ENCODE peak calls at places on chromosomes 16 and 17, in nine cellular contexts. One of them, this sample, is unnamed.

GRCh38 chr16:77399066-77399465 is 35.8 kb downstream of the ADAMTS18 start:
- DNase-seq in pulmonary artery endothelial cell: no peak
- DNase-seq in mucosa of descending colon: no peak
- DNase-seq in NCI-H1436: no peak
- DNase-seq in activated CD4-positive, alpha-beta T cell treated with anti-CD3 and anti-CD28 coated beads, Interleukin-2, amount 50 U/mL, for 4 hours: no peak
- DNase-seq in AG10803: no peak
- DNase-seq in kidney epithelial cell: no peak
- DNase-seq in adrenal gland: no peak
- DNase-seq in activated T-helper 1 cell treated with anti-CD3 and anti-CD28 coated beads, Interleukin-2, amount 50 U/mL, for 16 hours: no peak
- DNase-seq in this sample: no peak

GRCh38 chr17:38730526-38731379 is 612 bp downstream of the CISD3 start:
- DNase-seq in mucosa of descending colon: peak; percentile 97
- DNase-seq in activated T-helper 1 cell treated with anti-CD3 and anti-CD28 coated beads, Interleukin-2, amount 50 U/mL, for 16 hours: no peak
- DNase-seq in activated CD4-positive, alpha-beta T cell treated with anti-CD3 and anti-CD28 coated beads, Interleukin-2, amount 50 U/mL, for 4 hours: no peak
- DNase-seq in pulmonary artery endothelial cell: no peak
- DNase-seq in adrenal gland: peak; percentile 91
- DNase-seq in kidney epithelial cell: no peak
- DNase-seq in NCI-H1436: peak; percentile 60
- DNase-seq in AG10803: peak; percentile 58
- DNase-seq in this sample: peak; percentile 76

GRCh38 chr17:77375917-77376651 is 235.3 kb downstream of the SEC14L1 start:
- DNase-seq in NCI-H1436: no peak
- DNase-seq in activated T-helper 1 cell treated with anti-CD3 and anti-CD28 coated beads, Interleukin-2, amount 50 U/mL, for 16 hours: peak; percentile 51
- DNase-seq in activated CD4-positive, alpha-beta T cell treated with anti-CD3 and anti-CD28 coated beads, Interleukin-2, amount 50 U/mL, for 4 hours: peak; percentile 45
- DNase-seq in pulmonary artery endothelial cell: no peak
- DNase-seq in mucosa of descending colon: no peak
- DNase-seq in AG10803: peak; percentile 82
- DNase-seq in kidney epithelial cell: no peak
- DNase-seq in adrenal gland: no peak
- DNase-seq in this sample: no peak

GRCh38 chr17:36944488-36945040 is 4.2 kb upstream of the AATF start:
- DNase-seq in kidney epithelial cell: no peak
- DNase-seq in pulmonary artery endothelial cell: no peak
- DNase-seq in activated CD4-positive, alpha-beta T cell treated with anti-CD3 and anti-CD28 coated beads, Interleukin-2, amount 50 U/mL, for 4 hours: no peak
- DNase-seq in adrenal gland: no peak
- DNase-seq in mucosa of descending colon: no peak
- DNase-seq in AG10803: no peak
- DNase-seq in NCI-H1436: no peak
- DNase-seq in activated T-helper 1 cell treated with anti-CD3 and anti-CD28 coated beads, Interleukin-2, amount 50 U/mL, for 16 hours: no peak
- DNase-seq in this sample: no peak

GRCh38 chr17:28996554-28997096 is 9.2 kb downstream of the SEZ6 start:
- DNase-seq in adrenal gland: no peak
- DNase-seq in NCI-H1436: no peak
- DNase-seq in kidney epithelial cell: no peak
- DNase-seq in mucosa of descending colon: no peak
- DNase-seq in activated CD4-positive, alpha-beta T cell treated with anti-CD3 and anti-CD28 coated beads, Interleukin-2, amount 50 U/mL, for 4 hours: no peak
- DNase-seq in activated T-helper 1 cell treated with anti-CD3 and anti-CD28 coated beads, Interleukin-2, amount 50 U/mL, for 16 hours: no peak
- DNase-seq in pulmonary artery endothelial cell: no peak
- DNase-seq in AG10803: no peak
- DNase-seq in this sample: no peak

GRCh38 chr17:66679631-66680517 is 155.0 kb upstream of the CACNG5 start:
- DNase-seq in mucosa of descending colon: no peak
- DNase-seq in adrenal gland: no peak
- DNase-seq in activated CD4-positive, alpha-beta T cell treated with anti-CD3 and anti-CD28 coated beads, Interleukin-2, amount 50 U/mL, for 4 hours: no peak
- DNase-seq in AG10803: no peak
- DNase-seq in activated T-helper 1 cell treated with anti-CD3 and anti-CD28 coated beads, Interleukin-2, amount 50 U/mL, for 16 hours: no peak
- DNase-seq in NCI-H1436: no peak
- DNase-seq in kidney epithelial cell: no peak
- DNase-seq in pulmonary artery endothelial cell: no peak
- DNase-seq in this sample: no peak

GRCh38 chr17:37661372-37662014 is 18.2 kb upstream of the DDX52 start:
- DNase-seq in NCI-H1436: no peak
- DNase-seq in activated T-helper 1 cell treated with anti-CD3 and anti-CD28 coated beads, Interleukin-2, amount 50 U/mL, for 16 hours: no peak
- DNase-seq in mucosa of descending colon: no peak
- DNase-seq in activated CD4-positive, alpha-beta T cell treated with anti-CD3 and anti-CD28 coated beads, Interleukin-2, amount 50 U/mL, for 4 hours: no peak
- DNase-seq in kidney epithelial cell: no peak
- DNase-seq in pulmonary artery endothelial cell: no peak
- DNase-seq in adrenal gland: no peak
- DNase-seq in AG10803: no peak
- DNase-seq in this sample: no peak

GRCh38 chr17:40122466-40122943 is 734 bp downstream of the MSL1 start:
- DNase-seq in activated T-helper 1 cell treated with anti-CD3 and anti-CD28 coated beads, Interleukin-2, amount 50 U/mL, for 16 hours: no peak
- DNase-seq in AG10803: peak; percentile 54
- DNase-seq in kidney epithelial cell: no peak
- DNase-seq in mucosa of descending colon: peak; percentile 58
- DNase-seq in pulmonary artery endothelial cell: no peak
- DNase-seq in adrenal gland: peak; percentile 64
- DNase-seq in activated CD4-positive, alpha-beta T cell treated with anti-CD3 and anti-CD28 coated beads, Interleukin-2, amount 50 U/mL, for 4 hours: no peak
- DNase-seq in NCI-H1436: no peak
- DNase-seq in this sample: no peak

This sample was measured in A172.